ENCODE peak calls at places on chromosomes 7 and 10, in five cellular contexts. K is astrocyte of the cerebellum, V is gastrocnemius medialis, W is adrenal gland, M is prostate gland. Y is an unnamed sample.

GRCh38 chr7:82167568-82168314 is 275.8 kb downstream of the CACNA2D1 start:
- DNase-seq in K (no peak), V (no peak), W (no peak), M (no peak), Y (no peak)

GRCh38 chr10:121065330-121065729 is 214.2 kb downstream of the WDR11 start:
- DNase-seq in K (no peak), V (no peak), W (no peak), M (no peak), Y (no peak)

GRCh38 chr10:70324341-70324861 is 40.6 kb upstream of the NPFFR1 start:
- DNase-seq in K (no peak), V (no peak), W (no peak), M (no peak), Y (peak; percentile 48)

GRCh38 chr10:52952391-52953079 is 180.0 kb upstream of the MBL2 start:
- DNase-seq in K (no peak), V (no peak), W (no peak), M (no peak), Y (no peak)

GRCh38 chr10:118310822-118311221 is 31.3 kb downstream of the FAM204A start:
- DNase-seq in K (no peak), V (no peak), W (no peak), M (no peak), Y (no peak)

GRCh38 chr7:151385626-151386300 is 24.1 kb downstream of the WDR86 start:
- DNase-seq in K (no peak), V (no peak), W (no peak), M (no peak), Y (no peak)

GRCh38 chr10:77896058-77896457 is 30.5 kb downstream of the DLG5 start:
- DNase-seq in K (no peak), V (no peak), W (no peak), M (no peak), Y (no peak)

GRCh38 chr10:28248092-28248491 is 54.8 kb downstream of the MPP7 start:
- DNase-seq in K (no peak), V (no peak), W (no peak), M (peak; percentile 43), Y (no peak)

GRCh38 chr7:83359108-83359507 is 196.4 kb upstream of the PCLO start:
- DNase-seq in K (no peak), V (no peak), W (no peak), M (no peak), Y (no peak)

GRCh38 chr7:133051066-133051465 is 30.8 kb downstream of the CHCHD3 start:
- DNase-seq in K (no peak), V (no peak), W (no peak), M (no peak), Y (no peak)

GRCh38 chr10:70660722-70661121 is 11.6 kb upstream of the ADAMTS14 start:
- DNase-seq in K (no peak), V (no peak), W (peak; percentile 1), M (no peak), Y (no peak)

GRCh38 chr10:14250496-14250895 is 80.2 kb downstream of the FRMD4A start:
- DNase-seq in K (no peak), V (no peak), W (no peak), M (no peak), Y (no peak)

GRCh38 chr10:24513155-24513554 is 210.5 kb downstream of the ARHGAP21 start:
- DNase-seq in K (peak; percentile 26), V (no peak), W (no peak), M (no peak), Y (no peak)

GRCh38 chr7:24970676-24971075 is 9.3 kb downstream of the OSBPL3 start:
- DNase-seq in K (no peak), V (no peak), W (no peak), M (no peak), Y (no peak)

GRCh38 chr10:78476156-78476555 is 442.5 kb downstream of the RPS24 start:
- DNase-seq in K (no peak), V (no peak), W (no peak), M (no peak), Y (no peak)

GRCh38 chr10:69958232-69958902 is 94.3 kb upstream of the MACROH2A2 start:
- DNase-seq in K (peak; percentile 26), V (no peak), W (peak; percentile 15), M (no peak), Y (peak; percentile 5)

GRCh38 chr10:14604181-14605142 is 170.2 kb downstream of the FAM107B start:
- DNase-seq in K (peak; percentile 27), V (peak; percentile 52), W (peak; percentile 88), M (peak; percentile 82), Y (no peak)

GRCh38 chr7:30163231-30163894 is 28.6 kb downstream of the MTURN start:
- DNase-seq in K (no peak), V (no peak), W (no peak), M (no peak), Y (no peak)

GRCh38 chr7:117459735-117460134 is 20.1 kb upstream of the CFTR start:
- DNase-seq in K (no peak), V (no peak), W (no peak), M (no peak), Y (no peak)

GRCh38 chr7:117458977-117459583 is 20.7 kb upstream of the CFTR start:
- DNase-seq in K (peak; percentile 23), V (no peak), W (no peak), M (no peak), Y (no peak)
- TF ChIP-seq CTCF in K (peak; percentile 37), V (no peak), W (peak; percentile 56), M (peak; percentile 84), Y (peak; percentile 61)

GRCh38 chr10:76245951-76246495 is 814.6 kb downstream of the LRMDA start:
- DNase-seq in K (no peak), V (no peak), W (no peak), M (no peak), Y (no peak)
- H3K4me3 ChIP-seq in K (no peak overlapping the region), V (no peak overlapping the region), W (no peak overlapping the region), M (no peak overlapping the region), Y (no peak overlapping the region)

GRCh38 chr10:129498680-129499079 is 31.6 kb downstream of the MGMT start:
- DNase-seq in K (no peak), V (no peak), W (no peak), M (no peak), Y (no peak)
- TF ChIP-seq CTCF in K (no peak), V (no peak), W (no peak), M (no peak), Y (no peak)

GRCh38 chr7:137847418-137848050 is 760 bp upstream of the DGKI start:
- DNase-seq in K (no peak), V (no peak), W (no peak), M (no peak), Y (no peak)
- H3K4me3 ChIP-seq in K (peak overlapping the region; percentile 48), V (peak overlapping the region; percentile 50), W (no peak overlapping the region), M (no peak overlapping the region), Y (peak overlapping the region; percentile 42)